ENCODE peak calls at places on chromosomes 12 and 14, in ten cellular contexts. One of them, this sample, is unnamed.

GRCh38 chr14:97688626-97689336 is 891.6 kb downstream of the VRK1 start:
- DNase-seq in CD8-positive, alpha-beta T cell: no peak
- DNase-seq in SW 1271: no peak
- DNase-seq in uterus: no peak
- DNase-seq in fibroblast of the aortic adventitia: no peak
- DNase-seq in HEK293T: no peak
- DNase-seq in gastrocnemius medialis: no peak
- DNase-seq in activated CD4-positive, alpha-beta T cell treated with anti-CD3 and anti-CD28 coated beads, Interleukin-2, amount 50 U/mL, for 4 hours: no peak
- DNase-seq in psoas muscle: no peak
- DNase-seq in substantia nigra: no peak
- DNase-seq in this sample: no peak

GRCh38 chr12:79409562-79409961 is 281.2 kb downstream of the PAWR start:
- DNase-seq in fibroblast of the aortic adventitia: peak
- DNase-seq in HEK293T: no peak
- DNase-seq in substantia nigra: no peak
- DNase-seq in SW 1271: no peak
- DNase-seq in psoas muscle: no peak
- DNase-seq in CD8-positive, alpha-beta T cell: no peak
- DNase-seq in gastrocnemius medialis: no peak
- DNase-seq in activated CD4-positive, alpha-beta T cell treated with anti-CD3 and anti-CD28 coated beads, Interleukin-2, amount 50 U/mL, for 4 hours: no peak
- DNase-seq in uterus: no peak
- DNase-seq in this sample: no peak

GRCh38 chr12:113055594-113056380 is 743 bp upstream of the DTX1 start:
- DNase-seq in uterus: no peak
- DNase-seq in substantia nigra: no peak
- DNase-seq in activated CD4-positive, alpha-beta T cell treated with anti-CD3 and anti-CD28 coated beads, Interleukin-2, amount 50 U/mL, for 4 hours: no peak
- DNase-seq in psoas muscle: no peak
- DNase-seq in HEK293T: no peak
- DNase-seq in SW 1271: no peak
- DNase-seq in fibroblast of the aortic adventitia: no peak
- DNase-seq in gastrocnemius medialis: no peak
- DNase-seq in CD8-positive, alpha-beta T cell: no peak
- DNase-seq in this sample: no peak

GRCh38 chr12:123929869-123930583 is 42.6 kb downstream of the CCDC92 start:
- DNase-seq in gastrocnemius medialis: no peak
- DNase-seq in fibroblast of the aortic adventitia: no peak
- DNase-seq in SW 1271: no peak
- DNase-seq in substantia nigra: no peak
- DNase-seq in CD8-positive, alpha-beta T cell: no peak
- DNase-seq in HEK293T: no peak
- DNase-seq in uterus: no peak
- DNase-seq in activated CD4-positive, alpha-beta T cell treated with anti-CD3 and anti-CD28 coated beads, Interleukin-2, amount 50 U/mL, for 4 hours: no peak
- DNase-seq in psoas muscle: no peak
- DNase-seq in this sample: no peak

GRCh38 chr14:72565200-72565599 is 328.7 kb downstream of the DPF3 start:
- DNase-seq in substantia nigra: no peak
- DNase-seq in psoas muscle: peak
- DNase-seq in activated CD4-positive, alpha-beta T cell treated with anti-CD3 and anti-CD28 coated beads, Interleukin-2, amount 50 U/mL, for 4 hours: no peak
- DNase-seq in fibroblast of the aortic adventitia: no peak
- DNase-seq in SW 1271: no peak
- DNase-seq in uterus: no peak
- DNase-seq in CD8-positive, alpha-beta T cell: no peak
- DNase-seq in gastrocnemius medialis: peak
- DNase-seq in HEK293T: no peak
- DNase-seq in this sample: no peak

GRCh38 chr14:91649930-91650329 is 82.0 kb downstream of the CATSPERB start:
- DNase-seq in psoas muscle: no peak
- DNase-seq in uterus: no peak
- DNase-seq in activated CD4-positive, alpha-beta T cell treated with anti-CD3 and anti-CD28 coated beads, Interleukin-2, amount 50 U/mL, for 4 hours: no peak
- DNase-seq in HEK293T: peak
- DNase-seq in gastrocnemius medialis: no peak
- DNase-seq in substantia nigra: no peak
- DNase-seq in CD8-positive, alpha-beta T cell: peak
- DNase-seq in fibroblast of the aortic adventitia: peak
- DNase-seq in SW 1271: peak
- DNase-seq in this sample: peak

GRCh38 chr14:59360923-59361794 is 104.0 kb downstream of the GPR135 start:
- DNase-seq in uterus: peak
- DNase-seq in SW 1271: peak
- DNase-seq in CD8-positive, alpha-beta T cell: no peak
- DNase-seq in psoas muscle: peak
- DNase-seq in fibroblast of the aortic adventitia: peak
- DNase-seq in substantia nigra: no peak
- DNase-seq in gastrocnemius medialis: peak
- DNase-seq in activated CD4-positive, alpha-beta T cell treated with anti-CD3 and anti-CD28 coated beads, Interleukin-2, amount 50 U/mL, for 4 hours: no peak
- DNase-seq in HEK293T: no peak
- DNase-seq in this sample: no peak

GRCh38 chr14:89214221-89214965 is 202.6 kb downstream of the FOXN3 start:
- DNase-seq in SW 1271: no peak
- DNase-seq in uterus: no peak
- DNase-seq in psoas muscle: peak
- DNase-seq in gastrocnemius medialis: peak
- DNase-seq in fibroblast of the aortic adventitia: no peak
- DNase-seq in HEK293T: no peak
- DNase-seq in substantia nigra: peak
- DNase-seq in CD8-positive, alpha-beta T cell: no peak
- DNase-seq in activated CD4-positive, alpha-beta T cell treated with anti-CD3 and anti-CD28 coated beads, Interleukin-2, amount 50 U/mL, for 4 hours: no peak
- DNase-seq in this sample: peak

GRCh38 chr14:44847910-44848309 is 113.8 kb downstream of the KLHL28 start:
- DNase-seq in gastrocnemius medialis: no peak
- DNase-seq in uterus: no peak
- DNase-seq in SW 1271: no peak
- DNase-seq in fibroblast of the aortic adventitia: peak
- DNase-seq in activated CD4-positive, alpha-beta T cell treated with anti-CD3 and anti-CD28 coated beads, Interleukin-2, amount 50 U/mL, for 4 hours: no peak
- DNase-seq in CD8-positive, alpha-beta T cell: no peak
- DNase-seq in psoas muscle: no peak
- DNase-seq in HEK293T: no peak
- DNase-seq in substantia nigra: no peak
- DNase-seq in this sample: no peak

GRCh38 chr14:60169722-60170121 is 4.5 kb upstream of the DHRS7 start:
- DNase-seq in fibroblast of the aortic adventitia: no peak
- DNase-seq in uterus: no peak
- DNase-seq in psoas muscle: no peak
- DNase-seq in gastrocnemius medialis: no peak
- DNase-seq in HEK293T: no peak
- DNase-seq in SW 1271: no peak
- DNase-seq in activated CD4-positive, alpha-beta T cell treated with anti-CD3 and anti-CD28 coated beads, Interleukin-2, amount 50 U/mL, for 4 hours: no peak
- DNase-seq in CD8-positive, alpha-beta T cell: no peak
- DNase-seq in substantia nigra: no peak
- DNase-seq in this sample: no peak

This sample was measured in putamen.